ENCODE peak calls at places on chromosomes 5 and 9, in eight cellular contexts. W, R, Z, U, I, B, G and A are unnamed samples.

GRCh38 chr5:68265822-68266395 is 50.4 kb downstream of the PIK3R1 start:
- DNase-seq in W (peak), R (no peak), Z (peak), U (no peak), I (peak), B (no peak), G (no peak), A (no peak)

GRCh38 chr5:176371621-176372539 is 6.6 kb downstream of the ARL10 start:
- DNase-seq in W (peak), R (peak), Z (no peak), U (no peak), I (no peak), B (no peak), G (no peak), A (no peak)

GRCh38 chr5:80790698-80791097 is 135.9 kb upstream of the DHFR start:
- DNase-seq in W (no peak), R (no peak), Z (no peak), U (no peak), I (no peak), B (no peak), G (no peak), A (no peak)

GRCh38 chr9:116087246-116087645 is 66.3 kb upstream of the PAPPA start:
- DNase-seq in W (peak), R (peak), Z (no peak), U (no peak), I (peak), B (no peak), G (no peak), A (no peak)

GRCh38 chr5:173301695-173302545 is 26.3 kb downstream of the STC2 start:
- DNase-seq in W (no peak), R (no peak), Z (peak), U (no peak), I (no peak), B (no peak), G (no peak), A (no peak)

GRCh38 chr5:181052928-181053759 is 13.1 kb downstream of the BTNL9 start:
- DNase-seq in W (no peak), R (no peak), Z (peak), U (no peak), I (no peak), B (peak), G (no peak), A (no peak)

GRCh38 chr9:38166501-38166900 is 97.5 kb upstream of the SHB start:
- DNase-seq in W (no peak), R (no peak), Z (no peak), U (no peak), I (no peak), B (no peak), G (no peak), A (no peak)

GRCh38 chr5:7763621-7764072 is 87.3 kb downstream of the CFAP90 start:
- DNase-seq in W (no peak), R (peak), Z (no peak), U (no peak), I (no peak), B (no peak), G (no peak), A (no peak)

GRCh38 chr5:134844252-134844651 is 1.5 kb upstream of the C5orf24 start:
- DNase-seq in W (no peak), R (no peak), Z (no peak), U (no peak), I (no peak), B (no peak), G (no peak), A (no peak)

GRCh38 chr9:36101916-36102741 is 34.4 kb upstream of the GLIPR2 start:
- DNase-seq in W (peak), R (no peak), Z (peak), U (no peak), I (peak), B (no peak), G (no peak), A (peak)

GRCh38 chr5:116595498-116595897 is 20.9 kb upstream of the SEMA6A start:
- DNase-seq in W (no peak), R (no peak), Z (no peak), U (no peak), I (no peak), B (no peak), G (no peak), A (no peak)

GRCh38 chr5:1293997-1294838 is 650 bp downstream of the TERT start:
- DNase-seq in W (no peak), R (peak), Z (no peak), U (no peak), I (no peak), B (no peak), G (no peak), A (no peak)

GRCh38 chr5:7869474-7870136 is 657 bp downstream of the MTRR start:
- DNase-seq in W (peak), R (no peak), Z (peak), U (no peak), I (no peak), B (peak), G (no peak), A (peak)